ENCODE peak calls at places on chromosome 7, in four cellular contexts. V is upper lobe of right lung, J is esophagus squamous epithelium, M is A549. U is an unnamed sample. For H3K9me3, the result is how much of the 10 kb centered on the place peaks cover.

GRCh38 chr7:135510603-135511183 is 791 bp upstream of the CNOT4 start:
- DNase-seq in V (no peak), J (no peak), M (peak), U (no peak)

GRCh38 chr7:54932818-54933543 is 85.8 kb upstream of the EGFR start:
- DNase-seq in V (peak), J (no peak), M (peak), U (no peak)

GRCh38 chr7:113756250-113756649 is 162.6 kb downstream of the PPP1R3A start:
- DNase-seq in V (no peak), J (no peak), M (no peak), U (no peak)

GRCh38 chr7:87875151-87876039 is 765 bp downstream of the SLC25A40 start:
- DNase-seq in V (peak), J (no peak), M (no peak), U (no peak)

GRCh38 chr7:112290065-112290464 is 83.6 kb downstream of the ZNF277 start:
- DNase-seq in V (no peak), J (no peak), M (no peak), U (no peak)

GRCh38 chr7:92731327-92732063 is 104.9 kb downstream of the CDK6 start:
- DNase-seq in V (no peak), J (no peak), M (no peak), U (no peak)

GRCh38 chr7:101185258-101185839 is 5.3 kb upstream of the NAT16 start:
- DNase-seq in V (no peak), J (no peak), M (no peak), U (no peak)

GRCh38 chr7:104156842-104157277 is 51.0 kb downstream of the ORC5 start:
- DNase-seq in V (no peak), J (no peak), M (peak), U (no peak)

GRCh38 chr7:42671627-42672026 is 240.2 kb downstream of the C7orf25 start:
- DNase-seq in V (no peak), J (no peak), M (no peak), U (no peak)

GRCh38 chr7:25954395-25954794 is 197.6 kb upstream of the NFE2L3 start:
- DNase-seq in V (no peak), J (no peak), M (no peak), U (no peak)

GRCh38 chr7:33495207-33495606 is 365.8 kb downstream of the BBS9 start:
- DNase-seq in V (no peak), J (no peak), M (no peak), U (no peak)
- H3K27ac ChIP-seq in V (no peak), J (no peak), M (no peak), U (no peak)

DNA sequence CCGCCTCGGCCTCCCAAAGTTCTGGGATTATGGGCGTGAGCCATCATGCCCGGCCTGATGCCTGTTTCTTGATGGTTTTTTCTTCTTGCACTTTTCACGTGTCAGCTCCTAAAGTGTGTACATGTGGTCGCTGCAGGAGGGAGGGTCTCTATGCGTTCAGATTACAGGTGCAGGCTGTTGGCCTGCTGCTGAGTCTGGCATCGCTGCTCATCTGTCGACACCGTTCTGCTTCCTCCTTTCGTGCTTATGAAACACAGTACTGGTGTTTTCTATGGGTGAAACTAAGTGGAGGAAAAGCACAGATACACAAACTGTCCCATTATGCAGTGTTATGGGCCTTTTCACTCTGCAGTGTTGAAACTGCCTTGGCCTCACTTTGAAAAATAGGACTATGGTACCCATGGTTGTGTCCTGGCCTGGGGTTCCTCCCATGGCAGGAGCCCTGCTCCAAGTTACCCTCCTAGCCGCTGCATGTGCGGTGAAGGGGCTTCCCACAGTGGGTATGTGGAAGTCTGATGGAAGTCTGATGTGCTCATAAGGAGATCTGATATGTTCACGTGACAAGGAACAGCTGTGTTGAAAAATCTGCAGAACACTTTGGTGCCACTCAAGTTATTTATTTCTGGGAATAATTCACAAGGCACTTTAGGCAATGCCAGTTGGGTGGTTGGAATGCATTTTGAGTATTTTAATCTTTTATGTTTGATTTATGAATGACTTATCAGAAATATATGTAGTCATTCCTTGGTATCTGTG is 23.6 kb downstream of the OGDH start:
- DNase-seq in V (no peak), J (no peak), M (no peak), U (no peak)
- H3K9me3 ChIP-seq in V (under half), J (under half), M (under half), U (under half)

GRCh38 chr7:11346312-11346711 is 372.6 kb downstream of the PHF14 start:
- DNase-seq in V (no peak), J (no peak), M (no peak), U (no peak)

GRCh38 chr7:11343818-11344413 is 370.2 kb downstream of the PHF14 start:
- DNase-seq in V (no peak), J (no peak), M (no peak), U (no peak)

GRCh38 chr7:11343136-11343535 is 369.5 kb downstream of the PHF14 start:
- DNase-seq in V (no peak), J (no peak), M (no peak), U (no peak)

GRCh38 chr7:11345621-11346020 is 371.9 kb downstream of the PHF14 start:
- DNase-seq in V (no peak), J (no peak), M (no peak), U (no peak)

DNA sequence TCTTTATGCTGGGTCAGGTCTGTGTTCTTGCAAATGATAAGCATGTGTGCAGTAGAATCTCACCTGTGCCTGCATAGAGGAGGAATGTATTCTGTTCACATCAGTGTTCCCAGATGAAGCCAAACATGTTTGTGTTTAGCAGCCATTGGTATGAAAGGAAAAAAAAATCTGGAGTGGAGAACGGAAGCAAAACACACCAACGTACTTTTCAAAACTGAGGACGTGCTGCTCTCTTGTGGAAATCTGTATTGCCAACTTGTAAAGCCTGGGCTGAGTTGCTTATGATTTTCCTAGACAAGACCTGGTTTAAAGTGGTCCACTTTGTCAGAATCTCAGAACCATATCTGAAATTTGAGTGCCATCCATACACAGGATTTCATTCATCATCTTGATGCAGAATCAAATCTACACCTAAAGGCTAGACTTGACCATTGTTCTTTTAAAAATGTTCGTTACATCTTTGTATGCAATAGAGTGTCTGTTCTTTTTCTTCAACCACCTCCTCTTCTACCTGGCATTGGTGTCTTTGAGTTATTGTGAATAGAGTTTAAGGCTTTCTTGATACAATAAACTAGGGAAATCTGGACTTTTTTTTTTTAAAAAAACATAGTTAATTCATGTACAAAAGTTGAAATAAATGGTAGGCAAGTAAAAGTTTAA is 367.7 kb downstream of the PHF14 start:
- DNase-seq in V (no peak), J (no peak), M (no peak), U (no peak)
- TF ChIP-seq CTCF in V (peak), J (no peak), M (peak), U (peak)

DNA sequence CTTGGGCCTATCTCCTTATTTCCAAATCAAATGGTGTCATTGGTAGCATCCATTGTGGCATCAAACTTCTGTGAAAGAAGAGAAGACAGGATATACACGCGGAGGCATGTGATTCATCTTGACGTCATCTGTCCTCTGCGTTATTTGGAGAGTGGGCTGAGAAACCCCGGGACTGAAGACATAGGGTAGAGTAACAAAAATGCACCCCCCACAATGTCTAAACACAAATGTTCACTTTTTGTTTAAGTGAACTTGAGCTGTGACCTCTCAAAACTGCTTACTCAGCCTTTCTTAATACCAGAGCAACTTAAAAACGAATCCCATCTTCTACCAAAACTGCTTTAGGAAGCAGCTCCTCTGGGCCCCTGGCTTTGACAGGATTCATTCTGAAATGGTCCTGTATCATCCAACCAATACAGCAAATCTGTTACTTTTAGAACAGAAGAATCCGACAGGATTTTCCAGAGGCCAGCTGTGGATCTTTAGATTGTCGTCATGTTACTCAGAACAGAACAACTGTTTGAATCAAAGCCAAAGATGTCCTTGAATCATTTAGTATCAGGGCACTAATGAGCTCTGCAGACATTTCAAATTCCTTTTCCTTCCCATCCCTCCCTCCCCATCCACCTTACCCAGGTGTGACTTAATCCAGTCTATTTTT is 438.1 kb downstream of the SUGCT start:
- DNase-seq in V (no peak), J (no peak), M (no peak), U (no peak)
- H3K27ac ChIP-seq in V (no peak), J (no peak), M (no peak), U (no peak)

GRCh38 chr7:56449762-56450161 is 333.5 kb upstream of the NUPR2 start:
- DNase-seq in V (no peak), J (no peak), M (no peak), U (no peak)
- H3K9me3 ChIP-seq in V (under half), J (half or more), M (under half), U (under half)

DNA sequence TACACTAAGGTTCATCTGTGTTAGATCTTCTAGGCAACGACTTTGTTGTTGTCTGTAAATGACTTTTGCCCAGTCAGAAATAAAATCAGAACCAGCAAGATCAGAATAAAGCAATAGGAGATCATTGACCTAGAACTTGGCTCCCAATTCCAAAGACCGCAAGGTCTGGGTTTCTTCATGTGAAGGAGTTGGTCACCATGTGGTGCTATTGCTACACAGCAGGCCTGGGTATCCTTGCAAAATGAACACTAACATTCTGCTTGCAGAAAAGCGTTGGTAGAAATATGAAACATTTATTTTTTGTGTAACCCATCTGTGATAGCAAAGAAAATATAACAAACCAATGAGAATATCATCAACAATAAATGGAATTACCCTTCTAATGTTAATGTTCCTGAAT is 831.0 kb downstream of the NXPH1 start:
- DNase-seq in V (no peak), J (no peak), M (no peak), U (no peak)
- TF ChIP-seq CTCF in V (no peak), J (no peak), M (no peak), U (peak)

GRCh38 chr7:137579913-137580640 is 236.5 kb upstream of the PTN start:
- DNase-seq in V (no peak), J (no peak), M (no peak), U (no peak)

GRCh38 chr7:137574836-137575235 is 231.3 kb upstream of the PTN start:
- DNase-seq in V (no peak), J (no peak), M (no peak), U (no peak)

GRCh38 chr7:137576481-137576880 is 232.9 kb upstream of the PTN start:
- DNase-seq in V (no peak), J (no peak), M (no peak), U (no peak)

GRCh38 chr7:137578541-137578940 is 235.0 kb upstream of the PTN start:
- DNase-seq in V (no peak), J (no peak), M (no peak), U (no peak)

GRCh38 chr7:137577184-137577583 is 233.7 kb upstream of the PTN start:
- DNase-seq in V (no peak), J (no peak), M (no peak), U (no peak)
- H3K27ac ChIP-seq in V (no peak), J (no peak), M (no peak), U (peak)

GRCh38 chr7:64463636-64464375 is 99.1 kb downstream of the ZNF680 start:
- DNase-seq in V (no peak), J (no peak), M (no peak), U (peak)

GRCh38 chr7:64465551-64465950 is 97.3 kb downstream of the ZNF680 start:
- DNase-seq in V (no peak), J (no peak), M (no peak), U (no peak)

GRCh38 chr7:64469673-64470072 is 93.2 kb downstream of the ZNF680 start:
- DNase-seq in V (no peak), J (no peak), M (no peak), U (no peak)
- H3K9me3 ChIP-seq in V (under half), J (under half), M (under half), U (under half)